ENCODE peak calls at places on chromosome 17, in seven cellular contexts. One of them, this sample, is unnamed.

GRCh38 chr17:58006563-58006923 is 503 bp downstream of the SRSF1 start:
- DNase-seq in dorsolateral prefrontal cortex: peak; percentile 73
- DNase-seq in GM13976: peak; percentile 58
- DNase-seq in lung: peak; percentile 78
- DNase-seq in colonic mucosa: peak; percentile 85
- DNase-seq in glutamatergic neuron: peak; percentile 73
- DNase-seq in tibial nerve: peak; percentile 56
- DNase-seq in this sample: peak; percentile 42

GRCh38 chr17:37110816-37111215 is 162.1 kb downstream of the AATF start:
- DNase-seq in dorsolateral prefrontal cortex: no peak
- DNase-seq in GM13976: no peak
- DNase-seq in lung: no peak
- DNase-seq in colonic mucosa: no peak
- DNase-seq in glutamatergic neuron: no peak
- DNase-seq in tibial nerve: no peak
- DNase-seq in this sample: no peak

GRCh38 chr17:146983-147761 is 9.8 kb downstream of the SCGB1C2 start:
- DNase-seq in dorsolateral prefrontal cortex: peak; percentile 37
- DNase-seq in GM13976: no peak
- DNase-seq in lung: no peak
- DNase-seq in colonic mucosa: peak; percentile 11
- DNase-seq in glutamatergic neuron: peak; percentile 12
- DNase-seq in tibial nerve: no peak
- DNase-seq in this sample: no peak

GRCh38 chr17:68004201-68004600 is 7.9 kb upstream of the C17orf58 start:
- DNase-seq in dorsolateral prefrontal cortex: no peak
- DNase-seq in GM13976: no peak
- DNase-seq in lung: no peak
- DNase-seq in colonic mucosa: no peak
- DNase-seq in glutamatergic neuron: no peak
- DNase-seq in tibial nerve: no peak
- DNase-seq in this sample: no peak

GRCh38 chr17:230371-230770 is 48.9 kb upstream of the DOC2B start:
- DNase-seq in dorsolateral prefrontal cortex: peak; percentile 5
- DNase-seq in GM13976: no peak
- DNase-seq in lung: no peak
- DNase-seq in colonic mucosa: no peak
- DNase-seq in glutamatergic neuron: no peak
- DNase-seq in tibial nerve: no peak
- DNase-seq in this sample: no peak

GRCh38 chr17:4934173-4934979 is 2.3 kb downstream of the GP1BA start:
- DNase-seq in dorsolateral prefrontal cortex: no peak
- DNase-seq in GM13976: peak; percentile 58
- DNase-seq in lung: no peak
- DNase-seq in colonic mucosa: no peak
- DNase-seq in glutamatergic neuron: no peak
- DNase-seq in tibial nerve: no peak
- DNase-seq in this sample: peak; percentile 46

GRCh38 chr17:45394913-45395568 is 37.6 kb downstream of the ARHGAP27 start:
- DNase-seq in dorsolateral prefrontal cortex: peak; percentile 67
- DNase-seq in GM13976: peak; percentile 81
- DNase-seq in lung: peak; percentile 57
- DNase-seq in colonic mucosa: peak; percentile 70
- DNase-seq in glutamatergic neuron: peak; percentile 87
- DNase-seq in tibial nerve: peak; percentile 20
- DNase-seq in this sample: peak; percentile 75

GRCh38 chr17:17851101-17851500 is 14.3 kb upstream of the SREBF1 start:
- DNase-seq in dorsolateral prefrontal cortex: no peak
- DNase-seq in GM13976: no peak
- DNase-seq in lung: no peak
- DNase-seq in colonic mucosa: no peak
- DNase-seq in glutamatergic neuron: no peak
- DNase-seq in tibial nerve: no peak
- DNase-seq in this sample: no peak

GRCh38 chr17:49327835-49328784 is 33.9 kb downstream of the ZNF652 start:
- DNase-seq in dorsolateral prefrontal cortex: no peak
- DNase-seq in GM13976: no peak
- DNase-seq in lung: no peak
- DNase-seq in colonic mucosa: no peak
- DNase-seq in glutamatergic neuron: no peak
- DNase-seq in tibial nerve: no peak
- DNase-seq in this sample: peak; percentile 24

GRCh38 chr17:50693041-50693682 is 14.6 kb downstream of the ANKRD40 start:
- DNase-seq in dorsolateral prefrontal cortex: no peak
- DNase-seq in GM13976: no peak
- DNase-seq in lung: no peak
- DNase-seq in colonic mucosa: no peak
- DNase-seq in glutamatergic neuron: no peak
- DNase-seq in tibial nerve: no peak
- DNase-seq in this sample: no peak

GRCh38 chr17:28216528-28216927 is 102.5 kb upstream of the TMEM97 start:
- DNase-seq in dorsolateral prefrontal cortex: no peak
- DNase-seq in GM13976: no peak
- DNase-seq in lung: no peak
- DNase-seq in colonic mucosa: no peak
- DNase-seq in glutamatergic neuron: no peak
- DNase-seq in tibial nerve: no peak
- DNase-seq in this sample: no peak

GRCh38 chr17:44198721-44199552 is 747 bp downstream of the ATXN7L3 start:
- DNase-seq in dorsolateral prefrontal cortex: peak; percentile 58
- DNase-seq in GM13976: peak; percentile 92
- DNase-seq in lung: peak; percentile 48
- DNase-seq in colonic mucosa: peak; percentile 64
- DNase-seq in glutamatergic neuron: peak; percentile 74
- DNase-seq in tibial nerve: no peak
- DNase-seq in this sample: peak; percentile 90

GRCh38 chr17:29079887-29080286 is 36.9 kb downstream of the PIPOX start:
- DNase-seq in dorsolateral prefrontal cortex: no peak
- DNase-seq in GM13976: no peak
- DNase-seq in lung: no peak
- DNase-seq in colonic mucosa: no peak
- DNase-seq in glutamatergic neuron: no peak
- DNase-seq in tibial nerve: no peak
- DNase-seq in this sample: no peak

GRCh38 chr17:81405382-81406005 is 10.2 kb downstream of the BAHCC1 start:
- DNase-seq in dorsolateral prefrontal cortex: no peak
- DNase-seq in GM13976: no peak
- DNase-seq in lung: no peak
- DNase-seq in colonic mucosa: no peak
- DNase-seq in glutamatergic neuron: no peak
- DNase-seq in tibial nerve: no peak
- DNase-seq in this sample: no peak

GRCh38 chr17:57530508-57530907 is 214.6 kb downstream of the CCDC182 start:
- DNase-seq in dorsolateral prefrontal cortex: no peak
- DNase-seq in GM13976: no peak
- DNase-seq in lung: no peak
- DNase-seq in colonic mucosa: no peak
- DNase-seq in glutamatergic neuron: no peak
- DNase-seq in tibial nerve: no peak
- DNase-seq in this sample: no peak

GRCh38 chr17:4499431-4500187 is 928 bp downstream of the SPNS2 start:
- DNase-seq in dorsolateral prefrontal cortex: peak; percentile 77
- DNase-seq in GM13976: no peak
- DNase-seq in lung: no peak
- DNase-seq in colonic mucosa: no peak
- DNase-seq in glutamatergic neuron: peak; percentile 71
- DNase-seq in tibial nerve: no peak
- DNase-seq in this sample: no peak

GRCh38 chr17:52389632-52390031 is 231.1 kb upstream of the CA10 start:
- DNase-seq in dorsolateral prefrontal cortex: no peak
- DNase-seq in GM13976: no peak
- DNase-seq in lung: no peak
- DNase-seq in colonic mucosa: no peak
- DNase-seq in glutamatergic neuron: no peak
- DNase-seq in tibial nerve: no peak
- DNase-seq in this sample: no peak

GRCh38 chr17:39867084-39867890 is 715 bp upstream of the ZPBP2 start:
- DNase-seq in dorsolateral prefrontal cortex: no peak
- DNase-seq in GM13976: peak; percentile 76
- DNase-seq in lung: no peak
- DNase-seq in colonic mucosa: no peak
- DNase-seq in glutamatergic neuron: no peak
- DNase-seq in tibial nerve: no peak
- DNase-seq in this sample: peak; percentile 75

GRCh38 chr17:39861235-39861634 is 2.9 kb downstream of the IKZF3 start:
- DNase-seq in dorsolateral prefrontal cortex: no peak
- DNase-seq in GM13976: no peak
- DNase-seq in lung: no peak
- DNase-seq in colonic mucosa: no peak
- DNase-seq in glutamatergic neuron: no peak
- DNase-seq in tibial nerve: no peak
- DNase-seq in this sample: no peak

GRCh38 chr17:39866013-39866730 is 1.8 kb upstream of the ZPBP2 start:
- DNase-seq in dorsolateral prefrontal cortex: no peak
- DNase-seq in GM13976: no peak
- DNase-seq in lung: no peak
- DNase-seq in colonic mucosa: no peak
- DNase-seq in glutamatergic neuron: no peak
- DNase-seq in tibial nerve: no peak
- DNase-seq in this sample: no peak

GRCh38 chr17:39863244-39863917 is 731 bp downstream of the IKZF3 start:
- DNase-seq in dorsolateral prefrontal cortex: no peak
- DNase-seq in GM13976: no peak
- DNase-seq in lung: no peak
- DNase-seq in colonic mucosa: no peak
- DNase-seq in glutamatergic neuron: no peak
- DNase-seq in tibial nerve: no peak
- DNase-seq in this sample: no peak

DNA sequence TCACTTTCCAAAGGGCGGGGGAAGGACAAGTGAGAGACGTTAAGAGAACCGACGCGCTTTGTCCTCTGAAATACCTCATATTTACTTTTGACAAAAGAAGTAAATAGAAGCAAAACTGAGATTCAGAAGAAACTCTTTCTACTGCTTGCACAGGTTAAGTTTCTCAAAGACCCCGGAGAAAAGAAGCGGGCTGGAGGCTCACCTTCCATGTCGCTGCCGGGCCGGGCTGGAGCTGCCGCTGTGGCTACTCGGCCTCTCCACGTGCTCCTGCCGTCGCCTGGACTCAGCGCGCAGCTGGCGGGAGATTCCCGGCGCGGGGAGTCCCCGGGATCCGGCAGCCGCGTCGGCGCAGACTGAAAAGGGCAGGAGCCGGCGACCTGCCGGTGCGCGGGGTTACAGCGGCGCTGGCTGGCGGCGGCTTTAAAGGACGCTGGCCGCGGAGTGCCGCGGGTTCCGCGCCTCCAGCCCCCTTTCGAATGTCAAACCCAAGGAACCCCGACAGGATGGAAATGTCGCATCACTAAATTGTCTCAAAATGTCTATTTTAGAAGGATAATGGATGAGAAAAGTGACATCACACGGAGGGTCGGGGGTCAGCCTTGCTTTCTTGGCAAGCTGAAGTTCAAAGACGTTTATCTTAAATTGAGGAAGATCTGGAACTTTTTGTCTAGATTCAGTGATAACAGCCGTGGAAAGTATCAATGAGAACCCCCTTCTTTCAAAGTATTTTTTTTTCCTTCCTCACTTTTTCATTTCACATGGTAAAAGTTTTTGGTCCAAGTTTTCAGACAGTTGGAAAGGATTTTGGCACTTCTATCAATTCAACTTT is at the start of gene IKZF3:
- DNase-seq in dorsolateral prefrontal cortex: no peak
- DNase-seq in GM13976: peak; percentile 82
- DNase-seq in lung: peak; percentile 77
- DNase-seq in colonic mucosa: peak; percentile 70
- DNase-seq in glutamatergic neuron: peak; percentile 81
- DNase-seq in tibial nerve: no peak
- DNase-seq in this sample: peak; percentile 79
- TF ChIP-seq CTCF in dorsolateral prefrontal cortex: no peak
- TF ChIP-seq CTCF in GM13976: peak; percentile 78
- TF ChIP-seq CTCF in lung: peak; percentile 26
- TF ChIP-seq CTCF in colonic mucosa: no peak
- TF ChIP-seq CTCF in glutamatergic neuron: no peak
- TF ChIP-seq CTCF in tibial nerve: no peak
- TF ChIP-seq CTCF in this sample: peak; percentile 82

GRCh38 chr17:38583176-38583575 is 22.6 kb downstream of the SRCIN1 start:
- DNase-seq in dorsolateral prefrontal cortex: no peak
- DNase-seq in GM13976: no peak
- DNase-seq in lung: no peak
- DNase-seq in colonic mucosa: no peak
- DNase-seq in glutamatergic neuron: no peak
- DNase-seq in tibial nerve: no peak
- DNase-seq in this sample: no peak

GRCh38 chr17:38584350-38584925 is 21.3 kb downstream of the SRCIN1 start:
- DNase-seq in dorsolateral prefrontal cortex: peak; percentile 84
- DNase-seq in GM13976: peak; percentile 88
- DNase-seq in lung: peak; percentile 55
- DNase-seq in colonic mucosa: peak; percentile 63
- DNase-seq in glutamatergic neuron: peak; percentile 79
- DNase-seq in tibial nerve: peak; percentile 34
- DNase-seq in this sample: peak; percentile 84

GRCh38 chr17:38579934-38580333 is 25.8 kb downstream of the SRCIN1 start:
- DNase-seq in dorsolateral prefrontal cortex: peak; percentile 77
- DNase-seq in GM13976: peak; percentile 60
- DNase-seq in lung: no peak
- DNase-seq in colonic mucosa: no peak
- DNase-seq in glutamatergic neuron: peak; percentile 66
- DNase-seq in tibial nerve: no peak
- DNase-seq in this sample: no peak

GRCh38 chr17:38583833-38584349 is 21.9 kb downstream of the SRCIN1 start:
- DNase-seq in dorsolateral prefrontal cortex: no peak
- DNase-seq in GM13976: no peak
- DNase-seq in lung: no peak
- DNase-seq in colonic mucosa: no peak
- DNase-seq in glutamatergic neuron: no peak
- DNase-seq in tibial nerve: no peak
- DNase-seq in this sample: no peak

GRCh38 chr17:38582069-38582468 is 23.7 kb downstream of the SRCIN1 start:
- DNase-seq in dorsolateral prefrontal cortex: no peak
- DNase-seq in GM13976: no peak
- DNase-seq in lung: no peak
- DNase-seq in colonic mucosa: no peak
- DNase-seq in glutamatergic neuron: no peak
- DNase-seq in tibial nerve: no peak
- DNase-seq in this sample: no peak
- TF ChIP-seq CTCF in dorsolateral prefrontal cortex: no peak
- TF ChIP-seq CTCF in GM13976: no peak
- TF ChIP-seq CTCF in lung: no peak
- TF ChIP-seq CTCF in colonic mucosa: no peak
- TF ChIP-seq CTCF in glutamatergic neuron: no peak
- TF ChIP-seq CTCF in tibial nerve: no peak
- TF ChIP-seq CTCF in this sample: no peak

GRCh38 chr17:19397556-19398041 is 10.6 kb upstream of the MFAP4 start:
- DNase-seq in dorsolateral prefrontal cortex: no peak
- DNase-seq in GM13976: no peak
- DNase-seq in lung: no peak
- DNase-seq in colonic mucosa: peak; percentile 71
- DNase-seq in glutamatergic neuron: no peak
- DNase-seq in tibial nerve: no peak
- DNase-seq in this sample: no peak
- TF ChIP-seq CTCF in dorsolateral prefrontal cortex: no peak
- TF ChIP-seq CTCF in GM13976: no peak
- TF ChIP-seq CTCF in lung: no peak
- TF ChIP-seq CTCF in colonic mucosa: no peak
- TF ChIP-seq CTCF in glutamatergic neuron: no peak
- TF ChIP-seq CTCF in tibial nerve: no peak
- TF ChIP-seq CTCF in this sample: no peak

DNA sequence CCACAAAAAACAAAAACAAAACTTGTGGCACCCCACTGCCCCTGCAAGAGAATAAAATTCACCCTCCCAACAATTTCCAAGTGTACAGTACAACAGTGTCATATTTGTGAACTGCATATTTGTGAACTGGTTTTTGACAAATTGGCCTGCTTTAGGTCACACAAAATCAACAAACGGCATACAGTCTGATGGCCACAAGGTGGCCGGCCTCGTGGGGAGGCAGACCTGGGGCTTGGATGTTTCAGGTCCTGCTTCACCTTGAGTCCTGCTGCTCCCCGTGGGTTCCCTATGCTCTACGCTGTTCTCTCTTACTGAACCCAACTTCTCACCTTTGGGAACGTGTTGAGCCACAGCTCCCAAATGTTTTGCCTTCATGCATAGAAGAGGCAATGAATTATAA is 102.2 kb downstream of the CDK5R1 start:
- DNase-seq in dorsolateral prefrontal cortex: no peak
- DNase-seq in GM13976: no peak
- DNase-seq in lung: no peak
- DNase-seq in colonic mucosa: no peak
- DNase-seq in glutamatergic neuron: no peak
- DNase-seq in tibial nerve: no peak
- DNase-seq in this sample: no peak
- TF ChIP-seq CTCF in dorsolateral prefrontal cortex: no peak
- TF ChIP-seq CTCF in GM13976: no peak
- TF ChIP-seq CTCF in lung: no peak
- TF ChIP-seq CTCF in colonic mucosa: no peak
- TF ChIP-seq CTCF in glutamatergic neuron: peak; percentile 50
- TF ChIP-seq CTCF in tibial nerve: no peak
- TF ChIP-seq CTCF in this sample: no peak